ENCODE peak calls at places on chromosomes 6 and 20, in nine cellular contexts. C is BJ, Q is fibroblast of the aortic adventitia, S is upper lobe of left lung, N is astrocyte of the spinal cord, D is adrenal gland, O is GM13977, R is upper lobe of right lung, L is GM10248. H is an unnamed sample.

GRCh38 chr20:36317675-36318074 is 11.5 kb downstream of the DLGAP4 start:
- DNase-seq in C (no peak), Q (no peak), S (no peak), N (no peak), D (no peak), O (no peak), R (peak; percentile 25), L (no peak), H (no peak)

GRCh38 chr6:36358235-36358915 is 21.7 kb upstream of the BNIP5 start:
- DNase-seq in C (no peak), Q (peak; percentile 82), S (no peak), N (no peak), D (no peak), O (peak; percentile 47), R (no peak), L (peak; percentile 47), H (no peak)

GRCh38 chr20:25490656-25491445 is 83.4 kb downstream of the GINS1 start:
- DNase-seq in C (no peak), Q (no peak), S (no peak), N (no peak), D (no peak), O (no peak), R (no peak), L (no peak), H (no peak)

GRCh38 chr6:156057869-156058268 is 602.2 kb upstream of the NOX3 start:
- DNase-seq in C (no peak), Q (no peak), S (no peak), N (peak; percentile 16), D (no peak), O (no peak), R (no peak), L (no peak), H (no peak)

GRCh38 chr6:89032599-89032998 is 48.0 kb upstream of the PNRC1 start:
- DNase-seq in C (no peak), Q (peak; percentile 63), S (no peak), N (no peak), D (no peak), O (no peak), R (no peak), L (no peak), H (no peak)

GRCh38 chr6:37127961-37128862 is 41.7 kb upstream of the PIM1 start:
- DNase-seq in C (no peak), Q (peak; percentile 84), S (no peak), N (peak; percentile 77), D (peak; percentile 54), O (no peak), R (no peak), L (no peak), H (no peak)

GRCh38 chr6:130136803-130137202 is 85.9 kb downstream of the SAMD3 start:
- DNase-seq in C (no peak), Q (no peak), S (no peak), N (no peak), D (no peak), O (no peak), R (no peak), L (no peak), H (no peak)

GRCh38 chr6:143112084-143112768 is 51.5 kb downstream of the AIG1 start:
- DNase-seq in C (no peak), Q (no peak), S (no peak), N (no peak), D (no peak), O (no peak), R (no peak), L (peak; percentile 17), H (no peak)

GRCh38 chr6:49565855-49566254 is 15.4 kb downstream of the C6orf141 start:
- DNase-seq in C (no peak), Q (no peak), S (no peak), N (peak; percentile 33), D (no peak), O (no peak), R (no peak), L (no peak), H (no peak)

GRCh38 chr6:58113960-58114359 is 796.5 kb downstream of the PRIM2 start:
- DNase-seq in C (no peak), Q (no peak), S (no peak), N (no peak), D (no peak), O (no peak), R (no peak), L (no peak), H (no peak)

GRCh38 chr6:158758464-158758863 is 60.7 kb downstream of the EZR start:
- DNase-seq in C (no peak), Q (no peak), S (no peak), N (no peak), D (no peak), O (no peak), R (no peak), L (no peak), H (no peak)

GRCh38 chr6:137389150-137389664 is 105.0 kb downstream of the OLIG3 start:
- DNase-seq in C (no peak), Q (no peak), S (no peak), N (no peak), D (peak; percentile 13), O (peak; percentile 31), R (no peak), L (peak; percentile 47), H (no peak)

GRCh38 chr6:17886891-17887290 is 100.5 kb downstream of the KIF13A start:
- DNase-seq in C (no peak), Q (peak; percentile 73), S (no peak), N (no peak), D (no peak), O (no peak), R (no peak), L (no peak), H (no peak)

DNA sequence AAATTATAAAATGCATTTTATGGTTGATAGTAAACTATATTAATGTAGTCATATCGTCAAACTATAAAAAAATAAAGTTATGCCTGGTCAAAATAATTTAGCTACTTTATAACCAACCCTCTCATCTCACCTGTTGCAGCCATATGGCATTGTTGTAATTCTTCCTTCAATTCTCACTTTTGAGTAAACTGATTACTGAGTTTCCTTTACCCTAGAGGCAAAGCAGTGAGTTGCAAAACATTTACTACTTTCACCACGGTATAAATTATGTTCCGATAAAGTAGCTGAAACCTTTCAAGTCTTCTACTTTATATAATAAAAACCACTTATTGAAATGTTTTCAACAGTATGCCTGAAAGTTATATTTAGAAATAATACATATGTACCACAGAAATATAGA is 113.8 kb downstream of the AHI1 start:
- DNase-seq in C (no peak), Q (no peak), S (no peak), N (no peak), D (no peak), O (no peak), R (no peak), L (no peak), H (no peak)
- TF ChIP-seq CTCF in C (no peak), Q (no peak), S (no peak), N (no peak), D (no peak), O (no peak), R (no peak), L (no peak), H (peak; percentile 30)

GRCh38 chr6:151765444-151765886 is 42.0 kb upstream of the ESR1 start:
- DNase-seq in C (peak; percentile 41), Q (peak; percentile 97), S (no peak), N (peak; percentile 90), D (peak; percentile 67), O (peak; percentile 66), R (no peak), L (peak; percentile 62), H (no peak)

GRCh38 chr6:151763938-151764680 is 43.4 kb upstream of the ESR1 start:
- DNase-seq in C (no peak), Q (peak; percentile 97), S (peak; percentile 49), N (peak; percentile 77), D (peak; percentile 91), O (peak; percentile 49), R (peak; percentile 97), L (peak; percentile 46), H (peak; percentile 56)

GRCh38 chr6:151762817-151763216 is 44.7 kb upstream of the ESR1 start:
- DNase-seq in C (no peak), Q (no peak), S (no peak), N (no peak), D (no peak), O (no peak), R (no peak), L (no peak), H (no peak)

GRCh38 chr6:151760486-151760885 is 47.0 kb upstream of the ESR1 start:
- DNase-seq in C (no peak), Q (no peak), S (no peak), N (no peak), D (no peak), O (no peak), R (no peak), L (no peak), H (no peak)

GRCh38 chr6:151763303-151763702 is 44.2 kb upstream of the ESR1 start:
- DNase-seq in C (no peak), Q (peak; percentile 85), S (no peak), N (peak; percentile 12), D (peak; percentile 30), O (no peak), R (no peak), L (no peak), H (no peak)
- TF ChIP-seq CTCF in C (peak; percentile 47), Q (peak; percentile 74), S (peak; percentile 37), N (peak; percentile 44), D (peak; percentile 28), O (no peak), R (peak; percentile 28), L (no peak), H (peak; percentile 40)

GRCh38 chr6:12911387-12911960 is 194.9 kb downstream of the PHACTR1 start:
- DNase-seq in C (peak; percentile 10), Q (peak; percentile 57), S (no peak), N (peak; percentile 44), D (no peak), O (peak; percentile 26), R (no peak), L (no peak), H (no peak)

GRCh38 chr6:12909828-12910227 is 193.3 kb downstream of the PHACTR1 start:
- DNase-seq in C (no peak), Q (no peak), S (no peak), N (no peak), D (no peak), O (no peak), R (no peak), L (no peak), H (no peak)
- TF ChIP-seq CTCF in C (no peak), Q (no peak), S (no peak), N (no peak), D (no peak), O (no peak), R (no peak), L (no peak), H (no peak)

GRCh38 chr6:40722553-40723258 is 135.5 kb upstream of the LRFN2 start:
- DNase-seq in C (no peak), Q (no peak), S (no peak), N (peak; percentile 26), D (no peak), O (no peak), R (no peak), L (no peak), H (no peak)

GRCh38 chr6:40725390-40725789 is 138.2 kb upstream of the LRFN2 start:
- DNase-seq in C (no peak), Q (no peak), S (no peak), N (no peak), D (no peak), O (no peak), R (no peak), L (no peak), H (no peak)

GRCh38 chr6:40723967-40724366 is 136.8 kb upstream of the LRFN2 start:
- DNase-seq in C (no peak), Q (no peak), S (no peak), N (no peak), D (no peak), O (no peak), R (no peak), L (no peak), H (no peak)

GRCh38 chr6:40722081-40722480 is 134.9 kb upstream of the LRFN2 start:
- DNase-seq in C (no peak), Q (no peak), S (no peak), N (peak; percentile 7), D (no peak), O (no peak), R (no peak), L (no peak), H (no peak)

GRCh38 chr6:40727272-40727671 is 140.1 kb upstream of the LRFN2 start:
- DNase-seq in C (no peak), Q (no peak), S (no peak), N (no peak), D (no peak), O (no peak), R (no peak), L (no peak), H (no peak)
- TF ChIP-seq CTCF in C (no peak), Q (no peak), S (no peak), N (no peak), D (no peak), O (no peak), R (no peak), L (no peak), H (no peak)